ENCODE peak calls at places on chromosomes 3 and 15, in four cellular contexts. J, X, F and W are unnamed samples.
A peak's percentile ranks its signal among the peaks of the same experiment; 100 is the strongest.

GRCh38 chr3:157530637-157531300 is 27.6 kb upstream of the VEPH1 start:
- DNase-seq in J (no peak), F (no peak), X (no peak), W (no peak)

GRCh38 chr15:80565398-80565797 is 129.7 kb upstream of the ABHD17C start:
- DNase-seq in X (no peak), F (no peak), J (no peak), W (no peak)

GRCh38 chr15:98967916-98968315 is 39.7 kb downstream of the PGPEP1L start:
- DNase-seq in J (no peak), X (no peak), F (no peak), W (no peak)

GRCh38 chr3:45656575-45657363 is 32.4 kb upstream of the SACM1L start:
- DNase-seq in F (peak; percentile 89), J (peak; percentile 87), X (peak; percentile 73), W (peak; percentile 74)

GRCh38 chr3:138747229-138747628 is 87.5 kb downstream of the PIK3CB start:
- DNase-seq in J (no peak), X (no peak), F (no peak), W (no peak)

GRCh38 chr3:62028236-62028635 is 345.1 kb downstream of the FEZF2 start:
- DNase-seq in J (no peak), F (no peak), X (no peak), W (no peak)

GRCh38 chr3:114878119-114878839 is 268.8 kb downstream of the ZBTB20 start:
- DNase-seq in X (no peak), F (peak; percentile 33), J (no peak), W (no peak)

GRCh38 chr3:125192190-125193035 is 20.1 kb downstream of the SLC12A8 start:
- DNase-seq in J (no peak), X (no peak), F (no peak), W (no peak)

GRCh38 chr3:111336511-111336910 is 205.5 kb upstream of the CD96 start:
- DNase-seq in J (no peak), X (no peak), F (no peak), W (no peak)

GRCh38 chr15:25693321-25694237 is 169.5 kb downstream of the ATP10A start:
- DNase-seq in J (no peak), X (no peak), F (no peak), W (no peak)

GRCh38 chr15:79004336-79004735 is 59.5 kb upstream of the CTSH start:
- DNase-seq in J (no peak), X (no peak), F (peak; percentile 89), W (no peak)

GRCh38 chr15:26615188-26615926 is 157.5 kb downstream of the GABRB3 start:
- DNase-seq in X (no peak), J (peak; percentile 83), F (no peak), W (no peak)

GRCh38 chr3:23668430-23668904 is 137.3 kb upstream of the UBE2E1 start:
- DNase-seq in J (peak; percentile 63), F (no peak), X (no peak), W (peak; percentile 82)

GRCh38 chr3:76383781-76384180 is 598.4 kb upstream of the ZNF717 start:
- DNase-seq in F (no peak), X (no peak), J (no peak), W (no peak)

GRCh38 chr15:40878785-40879184 is 4.8 kb upstream of the RHOV start:
- DNase-seq in X (no peak), F (no peak), J (no peak), W (no peak)

GRCh38 chr3:9739181-9739580 is 7.6 kb downstream of the BRPF1 start:
- DNase-seq in F (no peak), J (no peak), X (no peak), W (no peak)

GRCh38 chr3:112390783-112391641 is 58.1 kb downstream of the CD200 start:
- DNase-seq in J (no peak), F (no peak), X (peak; percentile 18), W (no peak)

GRCh38 chr15:71054286-71054952 is 60.9 kb upstream of the THSD4 start:
- DNase-seq in X (no peak), F (no peak), J (no peak), W (no peak)

GRCh38 chr3:184693011-184693975 is 18.6 kb downstream of the MAGEF1 start:
- DNase-seq in F (no peak), J (no peak), X (no peak), W (no peak)

GRCh38 chr3:119530418-119530817 is 29.0 kb downstream of the CD80 start:
- DNase-seq in X (no peak), J (no peak), F (no peak), W (no peak)

GRCh38 chr3:151228291-151229125 is 25.5 kb upstream of the GPR171 start:
- DNase-seq in J (no peak), X (peak; percentile 26), F (peak; percentile 32), W (no peak)

GRCh38 chr3:168061332-168061996 is 34.3 kb downstream of the GOLIM4 start:
- DNase-seq in F (no peak), X (no peak), J (no peak), W (no peak)

GRCh38 chr3:93924491-93924890 is 49.2 kb downstream of the PROS1 start:
- DNase-seq in X (no peak), J (no peak), F (no peak), W (no peak)

GRCh38 chr3:129039271-129040038 is 21.1 kb upstream of the GP9 start:
- DNase-seq in X (no peak), F (no peak), J (no peak), W (no peak)

GRCh38 chr3:164408356-164408755 is 669.9 kb downstream of the SI start:
- DNase-seq in F (no peak), X (no peak), J (no peak), W (no peak)

GRCh38 chr3:144162042-144162441 is 190.4 kb downstream of the DIPK2A start:
- DNase-seq in F (no peak), X (peak; percentile 68), J (peak; percentile 12), W (peak; percentile 68)